ENCODE peak calls at places on chromosomes 5 and 9, in nine cellular contexts. One of them, this sample, is unnamed.

GRCh38 chr5:106321242-106321641 is 1349.5 kb downstream of the EFNA5 start:
- DNase-seq in GM23338: no peak
- DNase-seq in BJ: no peak
- DNase-seq in HCT116: no peak
- DNase-seq in ovary: no peak
- DNase-seq in HL-60: no peak
- DNase-seq in brain microvascular endothelial cell: no peak
- DNase-seq in A549: peak
- DNase-seq in fibroblast of lung: no peak
- DNase-seq in this sample: no peak

GRCh38 chr5:107555425-107556090 is 115.2 kb downstream of the EFNA5 start:
- DNase-seq in GM23338: no peak
- DNase-seq in BJ: no peak
- DNase-seq in HCT116: no peak
- DNase-seq in ovary: no peak
- DNase-seq in HL-60: no peak
- DNase-seq in brain microvascular endothelial cell: no peak
- DNase-seq in A549: no peak
- DNase-seq in fibroblast of lung: no peak
- DNase-seq in this sample: no peak

GRCh38 chr5:24788829-24789509 is 144.2 kb upstream of the CDH10 start:
- DNase-seq in GM23338: no peak
- DNase-seq in BJ: peak
- DNase-seq in HCT116: no peak
- DNase-seq in ovary: no peak
- DNase-seq in HL-60: no peak
- DNase-seq in brain microvascular endothelial cell: no peak
- DNase-seq in A549: peak
- DNase-seq in fibroblast of lung: no peak
- DNase-seq in this sample: no peak

GRCh38 chr5:73637565-73637964 is 11.6 kb downstream of the ARHGEF28 start:
- DNase-seq in GM23338: no peak
- DNase-seq in BJ: no peak
- DNase-seq in HCT116: no peak
- DNase-seq in ovary: no peak
- DNase-seq in HL-60: no peak
- DNase-seq in brain microvascular endothelial cell: no peak
- DNase-seq in A549: no peak
- DNase-seq in fibroblast of lung: no peak
- DNase-seq in this sample: no peak

GRCh38 chr9:95171001-95171400 is 146.5 kb downstream of the FANCC start:
- DNase-seq in GM23338: peak
- DNase-seq in BJ: no peak
- DNase-seq in HCT116: no peak
- DNase-seq in ovary: no peak
- DNase-seq in HL-60: no peak
- DNase-seq in brain microvascular endothelial cell: peak
- DNase-seq in A549: no peak
- DNase-seq in fibroblast of lung: peak
- DNase-seq in this sample: peak

GRCh38 chr5:126370796-126371718 is 52.2 kb upstream of the GRAMD2B start:
- DNase-seq in GM23338: peak
- DNase-seq in BJ: no peak
- DNase-seq in HCT116: no peak
- DNase-seq in ovary: no peak
- DNase-seq in HL-60: no peak
- DNase-seq in brain microvascular endothelial cell: no peak
- DNase-seq in A549: peak
- DNase-seq in fibroblast of lung: no peak
- DNase-seq in this sample: peak

GRCh38 chr5:2877520-2877919 is 126.0 kb upstream of the IRX2 start:
- DNase-seq in GM23338: no peak
- DNase-seq in BJ: no peak
- DNase-seq in HCT116: no peak
- DNase-seq in ovary: no peak
- DNase-seq in HL-60: no peak
- DNase-seq in brain microvascular endothelial cell: no peak
- DNase-seq in A549: no peak
- DNase-seq in fibroblast of lung: no peak
- DNase-seq in this sample: no peak

GRCh38 chr5:65880673-65881072 is 45.7 kb upstream of the ERBIN start:
- DNase-seq in GM23338: no peak
- DNase-seq in BJ: no peak
- DNase-seq in HCT116: no peak
- DNase-seq in ovary: no peak
- DNase-seq in HL-60: no peak
- DNase-seq in brain microvascular endothelial cell: peak
- DNase-seq in A549: no peak
- DNase-seq in fibroblast of lung: no peak
- DNase-seq in this sample: no peak

GRCh38 chr9:3299872-3300271 is 225.9 kb downstream of the RFX3 start:
- DNase-seq in GM23338: no peak
- DNase-seq in BJ: no peak
- DNase-seq in HCT116: no peak
- DNase-seq in ovary: no peak
- DNase-seq in HL-60: peak
- DNase-seq in brain microvascular endothelial cell: no peak
- DNase-seq in A549: no peak
- DNase-seq in fibroblast of lung: no peak
- DNase-seq in this sample: no peak

GRCh38 chr9:27622688-27623340 is 49.5 kb upstream of the C9orf72 start:
- DNase-seq in GM23338: no peak
- DNase-seq in BJ: no peak
- DNase-seq in HCT116: no peak
- DNase-seq in ovary: no peak
- DNase-seq in HL-60: no peak
- DNase-seq in brain microvascular endothelial cell: no peak
- DNase-seq in A549: no peak
- DNase-seq in fibroblast of lung: no peak
- DNase-seq in this sample: no peak

GRCh38 chr9:24011206-24011605 is 185.2 kb upstream of the ELAVL2 start:
- DNase-seq in GM23338: no peak
- DNase-seq in BJ: no peak
- DNase-seq in HCT116: no peak
- DNase-seq in ovary: no peak
- DNase-seq in HL-60: no peak
- DNase-seq in brain microvascular endothelial cell: no peak
- DNase-seq in A549: no peak
- DNase-seq in fibroblast of lung: no peak
- DNase-seq in this sample: no peak

GRCh38 chr9:85703398-85703797 is 38.4 kb downstream of the AGTPBP1 start:
- DNase-seq in GM23338: no peak
- DNase-seq in BJ: no peak
- DNase-seq in HCT116: no peak
- DNase-seq in ovary: no peak
- DNase-seq in HL-60: no peak
- DNase-seq in brain microvascular endothelial cell: no peak
- DNase-seq in A549: no peak
- DNase-seq in fibroblast of lung: no peak
- DNase-seq in this sample: no peak

GRCh38 chr9:93500571-93501298 is 47.4 kb upstream of the FAM120AOS start:
- DNase-seq in GM23338: no peak
- DNase-seq in BJ: no peak
- DNase-seq in HCT116: no peak
- DNase-seq in ovary: no peak
- DNase-seq in HL-60: no peak
- DNase-seq in brain microvascular endothelial cell: no peak
- DNase-seq in A549: no peak
- DNase-seq in fibroblast of lung: no peak
- DNase-seq in this sample: no peak

GRCh38 chr9:89383721-89384300 is 65.5 kb downstream of the SECISBP2 start:
- DNase-seq in GM23338: no peak
- DNase-seq in BJ: no peak
- DNase-seq in HCT116: no peak
- DNase-seq in ovary: no peak
- DNase-seq in HL-60: no peak
- DNase-seq in brain microvascular endothelial cell: no peak
- DNase-seq in A549: no peak
- DNase-seq in fibroblast of lung: no peak
- DNase-seq in this sample: no peak

GRCh38 chr9:89381308-89381609 is 63.0 kb downstream of the SECISBP2 start:
- DNase-seq in GM23338: no peak
- DNase-seq in BJ: no peak
- DNase-seq in HCT116: no peak
- DNase-seq in ovary: no peak
- DNase-seq in HL-60: no peak
- DNase-seq in brain microvascular endothelial cell: no peak
- DNase-seq in A549: no peak
- DNase-seq in fibroblast of lung: no peak
- DNase-seq in this sample: no peak

GRCh38 chr9:89382026-89382986 is 64.0 kb downstream of the SECISBP2 start:
- DNase-seq in GM23338: no peak
- DNase-seq in BJ: no peak
- DNase-seq in HCT116: no peak
- DNase-seq in ovary: no peak
- DNase-seq in HL-60: no peak
- DNase-seq in brain microvascular endothelial cell: no peak
- DNase-seq in A549: no peak
- DNase-seq in fibroblast of lung: no peak
- DNase-seq in this sample: no peak

GRCh38 chr9:89384783-89385182 is 66.5 kb downstream of the SECISBP2 start:
- DNase-seq in GM23338: no peak
- DNase-seq in BJ: no peak
- DNase-seq in HCT116: no peak
- DNase-seq in ovary: no peak
- DNase-seq in HL-60: no peak
- DNase-seq in brain microvascular endothelial cell: no peak
- DNase-seq in A549: no peak
- DNase-seq in fibroblast of lung: no peak
- DNase-seq in this sample: no peak

DNA sequence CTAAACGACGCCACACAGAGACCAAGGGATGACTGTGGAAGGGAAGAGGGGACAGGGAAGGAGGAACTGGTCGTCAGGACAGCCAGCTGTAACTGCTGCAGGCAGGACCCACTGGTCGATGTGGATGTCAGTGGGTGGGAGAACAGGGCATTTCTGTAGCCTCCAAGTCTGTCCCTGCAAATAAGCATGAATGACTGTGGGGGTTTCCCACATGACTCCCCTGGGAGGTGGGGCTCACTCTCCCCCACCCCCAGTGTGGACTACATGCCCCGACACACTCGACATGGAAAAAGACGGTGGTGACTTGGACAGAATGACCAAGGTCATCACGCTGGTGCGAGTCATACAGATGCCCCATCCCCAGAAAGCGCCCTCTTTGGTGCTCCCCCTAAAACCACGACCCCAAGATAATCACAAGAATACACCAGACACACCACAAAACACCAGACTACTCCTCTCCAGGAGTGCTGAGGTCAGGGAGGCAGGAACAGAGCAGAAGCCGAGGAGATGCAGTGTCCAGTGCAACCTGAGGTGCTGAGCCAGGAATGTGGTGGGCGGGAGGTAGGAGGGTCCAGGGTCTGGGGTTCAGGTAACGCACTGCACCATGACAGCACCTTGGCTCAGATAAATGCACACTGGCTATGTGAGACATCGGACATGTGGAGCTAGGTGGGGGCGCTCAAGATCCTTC is 64.9 kb downstream of the SECISBP2 start:
- DNase-seq in GM23338: no peak
- DNase-seq in BJ: no peak
- DNase-seq in HCT116: no peak
- DNase-seq in ovary: no peak
- DNase-seq in HL-60: no peak
- DNase-seq in brain microvascular endothelial cell: no peak
- DNase-seq in A549: no peak
- DNase-seq in fibroblast of lung: no peak
- DNase-seq in this sample: no peak
- TF ChIP-seq CTCF in GM23338: no peak
- TF ChIP-seq CTCF in BJ: no peak
- TF ChIP-seq CTCF in HCT116: no peak
- TF ChIP-seq CTCF in ovary: no peak
- TF ChIP-seq CTCF in HL-60: no peak
- TF ChIP-seq CTCF in brain microvascular endothelial cell: peak
- TF ChIP-seq CTCF in A549: no peak
- TF ChIP-seq CTCF in fibroblast of lung: no peak
- TF ChIP-seq CTCF in this sample: no peak

GRCh38 chr5:84383296-84383815 is 1.3 kb downstream of the EDIL3 start:
- DNase-seq in GM23338: no peak
- DNase-seq in BJ: no peak
- DNase-seq in HCT116: no peak
- DNase-seq in ovary: no peak
- DNase-seq in HL-60: no peak
- DNase-seq in brain microvascular endothelial cell: no peak
- DNase-seq in A549: peak
- DNase-seq in fibroblast of lung: no peak
- DNase-seq in this sample: no peak
- H3K4me3 ChIP-seq in GM23338: peak
- H3K4me3 ChIP-seq in BJ: peak
- H3K4me3 ChIP-seq in HCT116: no peak
- H3K4me3 ChIP-seq in ovary: peak
- H3K4me3 ChIP-seq in HL-60: peak
- H3K4me3 ChIP-seq in brain microvascular endothelial cell: peak
- H3K4me3 ChIP-seq in A549: peak
- H3K4me3 ChIP-seq in fibroblast of lung: peak
- H3K4me3 ChIP-seq in this sample: peak

DNA sequence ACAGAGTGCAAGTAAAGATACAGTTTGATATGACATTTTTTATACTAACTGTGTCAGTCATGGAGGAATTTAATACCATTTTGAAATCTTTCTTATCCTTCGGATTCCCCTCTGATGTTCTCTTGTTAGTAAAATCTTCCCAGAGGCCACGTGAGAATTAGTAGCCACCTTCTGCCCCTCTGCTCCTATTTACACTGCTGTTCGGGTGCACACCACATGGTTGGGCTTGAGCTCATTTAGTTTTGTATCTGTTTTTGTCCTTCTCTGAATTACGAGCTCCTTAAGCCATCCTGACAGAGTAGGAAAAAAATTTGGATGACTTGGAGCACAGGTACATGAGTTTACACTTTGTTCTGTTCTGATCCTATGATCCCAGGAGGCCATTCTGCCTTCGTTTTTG is 109.7 kb downstream of the SV2C start:
- DNase-seq in GM23338: no peak
- DNase-seq in BJ: no peak
- DNase-seq in HCT116: no peak
- DNase-seq in ovary: no peak
- DNase-seq in HL-60: no peak
- DNase-seq in brain microvascular endothelial cell: no peak
- DNase-seq in A549: no peak
- DNase-seq in fibroblast of lung: no peak
- DNase-seq in this sample: no peak
- TF ChIP-seq CTCF in GM23338: no peak
- TF ChIP-seq CTCF in BJ: no peak
- TF ChIP-seq CTCF in HCT116: no peak
- TF ChIP-seq CTCF in ovary: no peak
- TF ChIP-seq CTCF in HL-60: no peak
- TF ChIP-seq CTCF in brain microvascular endothelial cell: no peak
- TF ChIP-seq CTCF in A549: no peak
- TF ChIP-seq CTCF in fibroblast of lung: no peak
- TF ChIP-seq CTCF in this sample: no peak

DNA sequence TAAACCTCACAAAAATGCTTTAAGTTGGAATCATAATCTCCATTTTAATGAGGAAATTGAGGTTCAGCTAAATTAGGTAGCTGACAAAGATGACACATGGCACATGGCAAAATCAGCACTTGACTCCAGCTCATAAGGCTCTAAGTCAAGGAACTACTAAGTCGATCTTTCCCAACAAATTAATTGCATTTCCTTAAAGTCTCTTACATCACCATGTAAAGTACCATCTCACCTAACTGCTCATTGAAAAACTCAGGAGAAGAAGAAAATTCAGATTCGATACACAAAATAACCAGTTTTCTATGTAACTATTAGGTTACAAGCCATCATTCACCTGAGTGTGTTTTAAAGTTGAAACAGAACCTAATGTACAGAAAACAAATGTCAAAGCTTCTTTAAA is 85.8 kb upstream of the IFNE start:
- DNase-seq in GM23338: no peak
- DNase-seq in BJ: no peak
- DNase-seq in HCT116: no peak
- DNase-seq in ovary: no peak
- DNase-seq in HL-60: no peak
- DNase-seq in brain microvascular endothelial cell: no peak
- DNase-seq in A549: no peak
- DNase-seq in fibroblast of lung: no peak
- DNase-seq in this sample: no peak
- H3K4me3 ChIP-seq in GM23338: no peak
- H3K4me3 ChIP-seq in BJ: no peak
- H3K4me3 ChIP-seq in HCT116: no peak
- H3K4me3 ChIP-seq in ovary: no peak
- H3K4me3 ChIP-seq in HL-60: no peak
- H3K4me3 ChIP-seq in brain microvascular endothelial cell: no peak
- H3K4me3 ChIP-seq in A549: peak
- H3K4me3 ChIP-seq in fibroblast of lung: no peak
- H3K4me3 ChIP-seq in this sample: no peak